ENCODE peak calls at places on chromosomes 5 and 9, in eight cellular contexts. V is GM13977, B is lower leg skin, G is stomach, M is uterus, W is transverse colon, F is Calu3, H is endothelial cell. Y is an unnamed sample.

GRCh38 chr9:91316093-91316492 is 45.6 kb downstream of the AUH start:
- DNase-seq in V (no peak), W (no peak), B (no peak), H (no peak), G (no peak), F (no peak), M (no peak), Y (no peak)

GRCh38 chr5:171579849-171580505 is 160.5 kb downstream of the FGF18 start:
- DNase-seq in M (peak), H (no peak), F (no peak), W (no peak), B (no peak), G (no peak), V (no peak), Y (no peak)

GRCh38 chr5:36090033-36090432 is 23.4 kb upstream of the UGT3A2 start:
- DNase-seq in H (peak), F (no peak), B (no peak), V (no peak), G (no peak), M (no peak), W (no peak), Y (no peak)

GRCh38 chr9:83432104-83432627 is 106.0 kb downstream of the FRMD3 start:
- DNase-seq in B (peak), F (peak), M (peak), V (no peak), H (no peak), W (peak), G (peak), Y (no peak)

GRCh38 chr5:142888469-142889085 is 118.4 kb downstream of the ARHGAP26 start:
- DNase-seq in V (peak), B (no peak), H (peak), G (no peak), F (peak), M (no peak), W (no peak), Y (peak)

GRCh38 chr9:82080265-82080664 is 91.7 kb downstream of the SPATA31D1 start:
- DNase-seq in F (no peak), W (no peak), B (no peak), V (no peak), H (no peak), G (no peak), M (no peak), Y (no peak)

GRCh38 chr5:172450861-172451695 is 3.2 kb downstream of the SH3PXD2B start:
- DNase-seq in M (peak), F (peak), G (no peak), W (peak), V (peak), H (peak), B (peak), Y (peak)

GRCh38 chr9:17342696-17343095 is 207.9 kb downstream of the CNTLN start:
- DNase-seq in F (no peak), H (no peak), G (no peak), B (no peak), M (no peak), W (no peak), V (no peak), Y (no peak)

GRCh38 chr5:5793560-5793959 is 371.1 kb downstream of the ICE1 start:
- DNase-seq in W (no peak), F (no peak), M (no peak), B (no peak), H (no peak), G (no peak), V (no peak), Y (no peak)

GRCh38 chr9:132094314-132094791 is 14.7 kb upstream of the MED27 start:
- DNase-seq in M (no peak), V (no peak), F (no peak), W (no peak), B (no peak), G (no peak), H (no peak), Y (no peak)

GRCh38 chr5:51829226-51829625 is 446.0 kb downstream of the ISL1 start:
- DNase-seq in F (peak), H (no peak), W (no peak), B (no peak), M (no peak), G (no peak), V (no peak), Y (no peak)

GRCh38 chr9:121906074-121906520 is 187.0 kb downstream of the TTLL11 start:
- DNase-seq in W (no peak), M (no peak), H (no peak), F (no peak), B (peak), V (no peak), G (no peak), Y (no peak)

GRCh38 chr5:154210163-154210562 is 19.6 kb downstream of the GALNT10 start:
- DNase-seq in M (no peak), V (no peak), B (no peak), W (no peak), H (no peak), F (no peak), G (no peak), Y (no peak)

GRCh38 chr5:77847129-77847460 is 71.0 kb upstream of the TBCA start:
- DNase-seq in M (no peak), B (no peak), F (no peak), G (no peak), V (no peak), H (no peak), W (no peak), Y (no peak)

GRCh38 chr9:87890866-87891265 is 8.2 kb downstream of the SPATA31E1 start:
- DNase-seq in M (no peak), V (no peak), H (no peak), W (no peak), B (no peak), G (no peak), F (no peak), Y (no peak)

GRCh38 chr5:42642006-42642405 is 114.6 kb upstream of the CCDC152 start:
- DNase-seq in V (no peak), B (no peak), W (no peak), G (no peak), M (no peak), H (no peak), F (no peak), Y (no peak)

GRCh38 chr5:147892696-147893296 is 13.5 kb downstream of the C5orf46 start:
- DNase-seq in H (no peak), M (no peak), B (no peak), W (peak), F (peak), V (no peak), G (peak), Y (no peak)

GRCh38 chr5:1510631-1511030 is 13.1 kb downstream of the LPCAT1 start:
- DNase-seq in W (peak), G (no peak), V (no peak), H (no peak), M (peak), F (no peak), B (peak), Y (peak)

GRCh38 chr5:6188976-6189375 is 189.4 kb downstream of the MED10 start:
- DNase-seq in W (no peak), B (no peak), H (no peak), M (no peak), V (no peak), F (no peak), G (no peak), Y (no peak)

GRCh38 chr9:85431396-85432102 is 310.2 kb downstream of the AGTPBP1 start:
- DNase-seq in M (no peak), G (no peak), V (no peak), F (no peak), W (no peak), H (no peak), B (no peak), Y (no peak)

GRCh38 chr5:111755942-111756353 is 1.0 kb downstream of the NREP start:
- DNase-seq in G (no peak), W (no peak), B (no peak), F (no peak), V (no peak), H (no peak), M (no peak), Y (no peak)

GRCh38 chr5:16803831-16804230 is 132.3 kb downstream of the MYO10 start:
- DNase-seq in W (no peak), F (peak), G (no peak), V (no peak), M (no peak), B (no peak), H (no peak), Y (no peak)

GRCh38 chr5:32126691-32127090 is 47.4 kb downstream of the GOLPH3 start:
- DNase-seq in H (no peak), B (no peak), F (no peak), M (no peak), W (no peak), V (no peak), G (no peak), Y (no peak)

GRCh38 chr9:83598487-83598886 is 24.5 kb upstream of the IDNK start:
- DNase-seq in G (no peak), H (no peak), V (no peak), F (no peak), W (no peak), B (no peak), M (no peak), Y (no peak)

GRCh38 chr5:30413540-30413939 is 779.9 kb upstream of the CDH6 start:
- DNase-seq in W (no peak), M (no peak), H (no peak), V (no peak), B (no peak), G (no peak), F (no peak), Y (no peak)
- TF ChIP-seq CTCF in W (no peak), M (no peak), H (no peak), V (no peak), B (no peak), G (no peak), F (no peak), Y (no peak)

GRCh38 chr9:133351908-133352634 is 4.1 kb downstream of the RPL7A start:
- DNase-seq in F (peak), W (no peak), G (no peak), H (peak), M (no peak), V (peak), B (no peak), Y (peak)
- TF ChIP-seq CTCF in F (peak), W (peak), G (no peak), H (peak), M (no peak), V (peak), B (no peak), Y (peak)

GRCh38 chr5:178547753-178548415 is 42.3 kb downstream of the COL23A1 start:
- DNase-seq in B (no peak), M (no peak), F (no peak), G (no peak), H (no peak), W (no peak), V (no peak), Y (no peak)

GRCh38 chr5:178553517-178553916 is 36.7 kb downstream of the COL23A1 start:
- DNase-seq in H (no peak), G (no peak), V (no peak), M (no peak), B (no peak), W (no peak), F (no peak), Y (no peak)

GRCh38 chr5:178551468-178551867 is 38.7 kb downstream of the COL23A1 start:
- DNase-seq in B (no peak), G (no peak), H (no peak), M (no peak), F (no peak), W (no peak), V (no peak), Y (no peak)

GRCh38 chr5:178548751-178549150 is 41.4 kb downstream of the COL23A1 start:
- DNase-seq in H (no peak), W (no peak), M (no peak), G (no peak), V (no peak), F (no peak), B (no peak), Y (no peak)

GRCh38 chr5:178551059-178551458 is 39.1 kb downstream of the COL23A1 start:
- DNase-seq in M (no peak), G (no peak), F (no peak), H (no peak), W (no peak), B (no peak), V (no peak), Y (peak)
- TF ChIP-seq CTCF in M (peak), G (no peak), F (no peak), H (peak), W (peak), B (no peak), V (peak), Y (no peak)

DNA sequence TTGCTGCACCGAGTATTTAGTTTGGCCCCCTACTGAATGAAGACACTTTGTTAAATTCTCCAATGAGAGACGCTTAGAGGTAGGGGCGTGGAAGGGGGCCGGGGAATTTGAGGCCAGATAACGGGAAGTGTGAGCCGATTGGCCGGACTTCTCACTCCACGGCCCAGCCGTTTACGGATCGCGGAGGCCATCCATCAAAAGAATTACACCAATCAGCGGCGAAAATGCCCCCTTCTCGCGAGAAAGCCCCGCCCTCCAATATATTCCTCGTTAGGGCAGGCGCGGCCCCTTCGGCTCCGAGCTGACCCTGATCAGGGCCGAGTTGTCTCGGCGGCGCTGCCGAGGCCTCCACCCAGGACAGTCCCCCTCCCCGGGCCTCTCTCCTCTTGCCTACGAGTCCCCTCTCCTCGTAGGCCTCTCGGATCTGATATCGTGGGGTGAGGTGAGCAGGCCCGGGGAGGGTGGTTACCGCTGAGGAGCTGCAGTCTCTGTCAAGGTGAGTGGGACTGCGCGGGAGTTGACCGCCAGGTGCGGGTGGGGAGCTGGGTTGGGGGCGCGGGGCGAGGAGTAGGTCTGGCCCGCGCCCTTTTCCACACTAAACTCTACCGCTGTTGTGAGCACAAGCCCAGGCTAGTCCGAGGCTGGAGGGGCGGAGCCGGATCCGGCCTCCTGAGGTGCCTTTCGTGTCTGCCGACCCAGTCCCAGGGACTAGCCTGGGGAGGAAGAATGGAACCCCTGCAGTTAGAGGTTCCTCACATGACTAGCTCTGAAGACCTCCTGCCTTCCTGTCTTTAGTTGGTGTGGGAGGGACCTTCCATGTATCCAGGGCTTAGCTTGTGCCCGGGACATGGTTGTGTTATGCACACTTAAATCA is at the start of gene CCNG1:
- DNase-seq in W (peak), B (peak), G (peak), H (peak), V (peak), F (peak), M (peak), Y (peak)
- TF ChIP-seq CTCF in W (peak), B (no peak), G (no peak), H (peak), V (no peak), F (no peak), M (peak), Y (no peak)

DNA sequence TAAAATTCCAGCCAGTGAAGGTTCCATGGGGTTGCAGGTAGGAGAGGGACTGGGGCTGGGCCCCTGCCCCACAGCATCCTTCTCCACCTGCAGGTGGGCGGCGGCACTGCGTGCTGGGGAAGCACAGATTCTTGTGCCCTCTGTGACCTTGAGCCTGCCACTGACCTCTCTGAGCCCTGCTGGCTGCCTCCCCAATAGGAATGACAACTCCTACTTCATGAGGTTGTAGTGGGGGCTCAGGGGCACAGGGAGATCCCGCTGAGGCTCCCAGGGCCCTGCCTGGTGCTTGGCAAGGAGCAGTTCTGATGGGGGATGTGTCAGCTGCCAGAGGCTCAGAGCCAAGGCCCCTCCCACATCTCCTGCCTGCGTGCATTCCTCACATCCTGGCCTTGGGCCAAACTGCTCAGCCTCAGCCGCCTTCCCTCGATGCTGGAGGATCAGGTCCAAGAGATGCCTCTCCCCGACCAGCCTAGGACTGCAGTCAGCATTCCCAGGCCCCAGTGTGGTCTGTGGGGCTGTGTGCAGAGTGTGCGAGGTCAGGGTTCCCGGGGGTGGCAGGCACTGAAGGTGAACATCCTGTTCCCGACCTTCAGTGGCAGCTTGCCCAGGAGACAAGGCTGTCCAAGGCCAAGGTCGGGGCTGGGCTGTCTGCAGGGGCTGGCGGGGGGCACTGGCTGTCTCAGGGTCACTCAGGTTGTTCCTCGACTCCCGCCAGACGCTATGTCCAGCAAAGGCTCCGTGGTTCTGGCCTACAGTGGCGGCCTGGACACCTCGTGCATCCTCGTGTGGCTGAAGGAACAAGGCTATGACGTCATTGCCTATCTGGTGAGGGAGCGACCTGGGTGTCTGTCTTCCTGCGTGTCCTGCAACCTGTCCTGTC is 7.0 kb downstream of the ASS1 start:
- DNase-seq in G (peak), V (no peak), B (peak), H (peak), M (peak), W (peak), F (peak), Y (no peak)
- TF ChIP-seq CTCF in G (no peak), V (peak), B (no peak), H (peak), M (peak), W (peak), F (peak), Y (no peak)

GRCh38 chr9:125150349-125151245 is 7.3 kb upstream of the SCAI start:
- DNase-seq in H (no peak), M (no peak), V (no peak), F (no peak), B (no peak), G (no peak), W (no peak), Y (no peak)
- TF ChIP-seq CTCF in H (no peak), M (no peak), V (no peak), F (no peak), B (no peak), G (no peak), W (no peak), Y (no peak)

DNA sequence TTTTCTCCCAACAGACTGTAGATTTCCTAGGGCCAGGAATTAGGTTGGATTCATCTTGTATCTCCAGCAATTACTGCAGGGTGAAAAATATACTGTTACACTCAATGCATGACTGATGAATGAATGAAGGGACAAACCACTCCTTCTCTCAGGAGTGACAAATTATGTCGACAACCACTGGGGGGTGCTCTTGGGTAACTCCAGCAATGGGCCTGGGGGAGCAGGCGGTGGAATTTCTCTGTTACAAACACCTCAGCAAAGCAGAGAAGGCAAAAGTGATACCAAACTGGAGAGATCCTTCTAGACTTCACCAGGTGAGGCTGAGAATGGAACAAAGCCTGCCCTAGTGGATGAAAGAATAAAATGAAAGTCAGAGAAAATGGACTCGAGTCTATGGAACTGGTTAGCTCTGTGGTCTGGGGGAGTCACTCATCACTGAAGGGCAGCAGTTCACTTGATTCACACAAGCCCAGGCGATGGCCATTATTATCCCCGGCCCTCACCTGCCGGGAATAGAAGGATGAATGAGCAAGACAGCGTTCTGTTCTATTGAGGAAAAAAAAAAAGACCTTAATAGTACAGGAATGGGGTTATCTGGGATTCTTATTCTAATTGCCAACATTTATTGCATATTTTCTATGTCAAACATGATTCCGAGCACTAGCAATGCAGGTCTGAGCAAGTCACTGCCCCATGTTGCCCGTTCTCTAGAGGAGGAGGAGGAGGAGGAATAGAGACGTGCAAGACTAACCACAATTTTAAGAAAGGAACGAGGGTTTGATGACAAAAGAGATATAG is 341.1 kb downstream of the ASTN2 start:
- DNase-seq in M (no peak), B (no peak), H (peak), G (no peak), F (no peak), W (no peak), V (peak), Y (peak)
- TF ChIP-seq CTCF in M (peak), B (no peak), H (peak), G (no peak), F (no peak), W (no peak), V (peak), Y (peak)